ENCODE peak calls at places on chromosomes 4 and X, in eight cellular contexts. V is OCI-LY7; C is activated CD8-positive, alpha-beta T cell treated with anti-CD3 and anti-CD28 coated beads for 36 hours; Y is cardiac fibroblast; M is MM.1S; G is SK-N-SH; R is choroid plexus epithelial cell; S is CD8-positive, alpha-beta T cell. E is an unnamed sample.

GRCh38 chr4:26887809-26888208 is 27.2 kb downstream of the STIM2 start:
- DNase-seq in S (no peak), Y (no peak), V (no peak), C (no peak), R (no peak), M (no peak), G (no peak), E (no peak)

GRCh38 chr4:77449162-77449561 is 156.5 kb upstream of the CXCL13 start:
- DNase-seq in C (no peak), R (no peak), Y (peak), M (no peak), V (no peak), G (no peak), S (no peak), E (no peak)

GRCh38 chrX:94400488-94400887 is 726.5 kb downstream of the FAM133A start:
- DNase-seq in M (peak), S (no peak), V (no peak), R (no peak), G (no peak), C (no peak), Y (no peak), E (no peak)

GRCh38 chr4:58649236-58649635 is 1539.1 kb upstream of the IGFBP7 start:
- DNase-seq in C (no peak), S (no peak), R (no peak), Y (no peak), V (no peak), G (no peak), M (no peak), E (no peak)

GRCh38 chrX:17564689-17565409 is 172.4 kb upstream of the SCML1 start:
- DNase-seq in R (peak), S (no peak), C (no peak), Y (peak), G (no peak), M (no peak), V (no peak), E (no peak)

GRCh38 chr4:62709618-62710252 is 1509.6 kb downstream of the ADGRL3 start:
- DNase-seq in S (no peak), M (peak), R (peak), C (peak), V (peak), Y (peak), G (peak), E (no peak)

GRCh38 chr4:156390599-156391296 is 437.1 kb upstream of the CTSO start:
- DNase-seq in V (no peak), G (no peak), S (no peak), Y (peak), M (no peak), R (peak), C (no peak), E (no peak)

GRCh38 chr4:106551724-106552123 is 183.1 kb upstream of the GIMD1 start:
- DNase-seq in M (peak), V (no peak), G (no peak), R (no peak), Y (no peak), S (no peak), C (no peak), E (no peak)

GRCh38 chr4:73668806-73669205 is 48.6 kb upstream of the RASSF6 start:
- DNase-seq in S (no peak), M (no peak), R (no peak), C (no peak), Y (peak), V (no peak), G (no peak), E (no peak)

GRCh38 chr4:107279729-107280128 is 243.6 kb upstream of the DKK2 start:
- DNase-seq in S (no peak), M (no peak), G (no peak), C (no peak), R (peak), Y (peak), V (no peak), E (no peak)

GRCh38 chrX:20141281-20142220 is at the start of gene EIF1AX:
- DNase-seq in Y (peak), V (peak), M (peak), R (peak), S (peak), C (peak), G (peak), E (peak)

GRCh38 chr4:86991998-86992397 is 57.2 kb downstream of the AFF1 start:
- DNase-seq in V (no peak), C (no peak), M (no peak), S (no peak), G (no peak), R (no peak), Y (no peak), E (no peak)

GRCh38 chr4:178784491-178784890 is 1342.3 kb upstream of the AGA start:
- DNase-seq in R (peak), M (no peak), V (no peak), G (no peak), S (no peak), Y (no peak), C (no peak), E (no peak)

GRCh38 chrX:150361777-150362351 is 1.3 kb upstream of the MAMLD1 start:
- DNase-seq in C (peak), M (no peak), G (peak), V (no peak), R (no peak), S (no peak), Y (no peak), E (no peak)

GRCh38 chr4:20544645-20545044 is 155.6 kb upstream of the PACRGL start:
- DNase-seq in V (peak), Y (peak), R (peak), C (no peak), S (no peak), M (peak), G (peak), E (no peak)

DNA sequence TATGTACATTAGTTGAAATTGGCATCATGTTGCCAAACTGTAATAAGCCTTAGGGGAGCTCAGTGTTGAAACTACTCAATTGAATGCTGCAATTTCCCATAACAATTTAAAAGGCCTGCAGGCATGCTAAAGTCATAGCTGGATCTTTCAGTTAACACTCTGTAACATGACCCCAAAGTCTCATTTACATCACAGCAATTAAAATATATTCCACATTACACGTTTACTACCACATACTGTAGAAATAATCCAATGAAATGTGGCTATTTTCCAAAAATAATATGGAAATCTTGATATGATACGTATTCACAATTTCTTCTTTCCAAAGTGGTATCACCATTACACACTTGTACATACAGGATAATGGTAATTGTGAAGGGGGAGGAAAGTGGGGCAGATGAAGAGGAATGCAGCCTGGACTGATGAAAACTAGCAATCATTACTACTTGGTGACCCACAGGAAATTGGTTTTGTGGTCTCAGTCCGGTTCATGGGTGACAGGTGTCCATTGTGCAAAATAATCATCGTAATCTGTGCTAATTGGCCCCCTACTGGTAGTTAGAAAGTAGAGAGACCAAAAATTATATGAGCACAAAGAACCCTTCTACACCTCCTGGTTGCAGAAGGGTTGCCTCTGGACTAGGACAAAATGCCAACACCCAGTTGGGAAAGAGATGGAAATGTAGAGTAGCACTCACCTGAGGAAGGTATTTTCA is 63.7 kb downstream of the TENM3 start:
- DNase-seq in Y (no peak), G (no peak), C (no peak), S (no peak), M (no peak), R (peak), V (no peak), E (no peak)
- TF ChIP-seq CTCF in Y (no peak), G (peak), C (no peak), S (no peak), M (peak), R (peak), V (peak), E (no peak)

DNA sequence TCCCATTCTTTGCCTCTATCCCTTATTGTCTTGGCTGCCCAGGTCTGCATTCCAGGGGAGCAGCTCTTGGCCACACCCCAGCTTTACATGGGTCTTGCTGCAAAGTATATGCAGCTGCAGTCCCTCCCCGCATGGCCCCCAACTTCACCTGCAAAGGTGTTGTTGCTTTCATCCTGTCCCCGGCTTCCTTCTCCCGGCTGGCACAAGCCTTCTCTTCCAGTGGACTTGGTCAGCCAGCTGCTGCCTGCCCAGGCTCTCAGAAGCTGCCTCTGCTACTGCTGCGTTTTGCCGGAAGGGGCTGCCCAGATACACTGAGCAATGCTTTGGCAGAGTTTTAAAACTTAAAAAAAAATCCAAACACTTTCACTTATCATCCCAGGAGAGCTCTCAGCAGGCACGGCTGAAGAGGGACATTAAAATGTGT is 121.2 kb upstream of the PDLIM3 start:
- DNase-seq in R (peak), S (no peak), G (no peak), C (no peak), V (no peak), M (no peak), Y (peak), E (no peak)
- TF ChIP-seq CTCF in R (peak), S (no peak), G (no peak), C (no peak), V (no peak), M (no peak), Y (peak), E (no peak)

DNA sequence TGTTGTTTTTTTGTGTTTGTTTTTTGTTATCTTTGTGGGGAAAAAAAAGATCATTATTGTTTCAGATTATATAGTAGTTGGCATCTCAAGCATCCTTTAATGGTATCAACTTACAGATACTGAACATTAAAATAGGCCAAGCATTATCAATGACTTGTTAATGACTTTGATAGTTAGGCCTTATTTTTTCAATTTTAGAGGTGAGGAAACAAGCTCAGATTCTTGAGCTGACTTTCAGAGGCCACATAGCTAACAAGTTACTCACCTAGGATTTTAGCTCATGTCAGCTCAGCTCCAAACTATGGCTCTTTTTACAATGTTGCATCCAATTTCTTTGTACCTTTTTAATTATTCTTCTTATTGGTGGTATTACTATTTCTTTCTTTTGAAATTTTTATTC is 471 bp upstream of the PLAC8 start:
- DNase-seq in V (no peak), G (no peak), Y (peak), C (no peak), R (peak), M (no peak), S (no peak), E (no peak)
- TF ChIP-seq CTCF in V (no peak), G (no peak), Y (no peak), C (no peak), R (no peak), M (no peak), S (no peak), E (no peak)

GRCh38 chr4:70651864-70652506 is 14.3 kb downstream of the JCHAIN start:
- DNase-seq in G (peak), M (peak), S (no peak), V (peak), R (peak), Y (peak), C (no peak), E (no peak)
- TF ChIP-seq CTCF in G (peak), M (peak), S (peak), V (peak), R (peak), Y (peak), C (peak), E (peak)

DNA sequence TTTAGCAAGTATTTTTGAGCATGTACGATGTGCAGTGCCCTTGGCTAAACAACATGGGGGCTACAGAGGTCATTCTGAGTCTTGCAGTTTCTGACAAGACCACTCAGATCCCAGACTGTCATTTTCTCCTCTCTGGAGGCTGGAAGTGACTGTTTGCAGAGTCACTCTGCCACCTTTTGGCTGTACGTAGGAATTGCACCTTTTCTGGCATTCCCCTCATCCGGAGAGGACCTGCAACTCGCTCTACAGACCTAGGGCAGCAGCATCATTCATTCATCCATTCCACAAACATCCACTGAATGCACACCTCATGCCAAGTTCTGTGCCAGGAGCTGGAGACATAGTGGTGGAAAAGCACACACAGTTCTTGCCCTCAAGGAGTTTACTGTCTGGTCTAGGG is 160.4 kb upstream of the GPR101 start:
- DNase-seq in G (peak), C (peak), Y (peak), S (no peak), M (peak), V (peak), R (peak), E (no peak)
- TF ChIP-seq CTCF in G (peak), C (peak), Y (peak), S (no peak), M (peak), V (peak), R (peak), E (peak)

GRCh38 chrX:148865237-148865636 is 364.8 kb downstream of the AFF2 start:
- DNase-seq in R (no peak), Y (no peak), V (peak), M (no peak), G (no peak), C (no peak), S (no peak), E (no peak)
- TF ChIP-seq CTCF in R (no peak), Y (no peak), V (peak), M (no peak), G (no peak), C (no peak), S (no peak), E (no peak)

GRCh38 chr4:114399085-114399484 is 199.5 kb upstream of the UGT8 start:
- DNase-seq in V (no peak), M (no peak), G (no peak), Y (no peak), S (no peak), C (no peak), R (peak), E (no peak)
- TF ChIP-seq CTCF in V (no peak), M (no peak), G (no peak), Y (no peak), S (no peak), C (no peak), R (no peak), E (no peak)